ENCODE peak calls at places on chromosomes 5 and 9, in six cellular contexts. R, O, X, Y, N and T are unnamed samples. For H3K36me3, the result is how much of the 10 kb centered on the place peaks cover.

GRCh38 chr9:115002371-115003120 is 72.2 kb upstream of the TNFSF8 start:
- DNase-seq in R (no peak), O (no peak), X (no peak), Y (no peak), N (no peak), T (no peak)

GRCh38 chr5:138716456-138716924 is 36.7 kb upstream of the CTNNA1 start:
- DNase-seq in R (no peak), O (no peak), X (peak), Y (no peak), N (no peak), T (peak)

GRCh38 chr5:73777192-73777591 is 151.2 kb downstream of the ARHGEF28 start:
- DNase-seq in R (no peak), O (no peak), X (no peak), Y (no peak), N (no peak), T (no peak)

GRCh38 chr9:128892223-128892892 is 10.4 kb downstream of the LRRC8A start:
- DNase-seq in R (peak), O (no peak), X (peak), Y (peak), N (peak), T (peak)

GRCh38 chr9:133690111-133690561 is 48.0 kb downstream of the SARDH start:
- DNase-seq in R (peak), O (no peak), X (no peak), Y (no peak), N (no peak), T (no peak)

GRCh38 chr5:139402561-139403158 is 1.2 kb downstream of the SPATA24 start:
- DNase-seq in R (no peak), O (peak), X (no peak), Y (no peak), N (no peak), T (no peak)

GRCh38 chr9:2418619-2419018 is 203.0 kb upstream of the VLDLR start:
- DNase-seq in R (no peak), O (no peak), X (no peak), Y (no peak), N (no peak), T (no peak)

GRCh38 chr9:5326893-5327548 is 12.7 kb downstream of the RLN1 start:
- DNase-seq in R (peak), O (no peak), X (no peak), Y (peak), N (no peak), T (peak)

GRCh38 chr9:3517377-3518048 is 8.3 kb downstream of the RFX3 start:
- DNase-seq in R (no peak), O (no peak), X (no peak), Y (no peak), N (no peak), T (no peak)

GRCh38 chr9:37914701-37915358 is 10.9 kb upstream of the SLC25A51 start:
- DNase-seq in R (no peak), O (no peak), X (no peak), Y (no peak), N (peak), T (no peak)

GRCh38 chr9:124621371-124622328 is 114.5 kb upstream of the NR5A1 start:
- DNase-seq in R (no peak), O (no peak), X (no peak), Y (no peak), N (no peak), T (no peak)

GRCh38 chr9:83992407-83992806 is 11.8 kb downstream of the RMI1 start:
- DNase-seq in R (no peak), O (no peak), X (no peak), Y (no peak), N (no peak), T (peak)

GRCh38 chr5:133534566-133534965 is 77.8 kb downstream of the FSTL4 start:
- DNase-seq in R (no peak), O (no peak), X (no peak), Y (no peak), N (no peak), T (no peak)

GRCh38 chr5:168353216-168353957 is 61.9 kb downstream of the WWC1 start:
- DNase-seq in R (peak), O (no peak), X (no peak), Y (peak), N (no peak), T (peak)

GRCh38 chr9:74348777-74349176 is 148.4 kb upstream of the RORB start:
- DNase-seq in R (no peak), O (no peak), X (no peak), Y (no peak), N (no peak), T (no peak)

GRCh38 chr9:106479679-106480078 is 383.3 kb upstream of the ZNF462 start:
- DNase-seq in R (no peak), O (no peak), X (peak), Y (no peak), N (no peak), T (no peak)

GRCh38 chr5:125660231-125660895 is 762.8 kb upstream of the GRAMD2B start:
- DNase-seq in R (no peak), O (no peak), X (no peak), Y (no peak), N (no peak), T (no peak)

GRCh38 chr5:33091571-33092363 is 349.0 kb upstream of the TARS1 start:
- DNase-seq in R (no peak), O (no peak), X (no peak), Y (no peak), N (no peak), T (no peak)

GRCh38 chr9:38195737-38196161 is 126.7 kb upstream of the SHB start:
- DNase-seq in R (peak), O (no peak), X (no peak), Y (no peak), N (no peak), T (no peak)

GRCh38 chr9:128523199-128523925 is 18.8 kb downstream of the GLE1 start:
- DNase-seq in R (no peak), O (no peak), X (peak), Y (no peak), N (no peak), T (no peak)

GRCh38 chr5:115962565-115963402 is 509 bp downstream of the LVRN start:
- DNase-seq in R (no peak), O (no peak), X (no peak), Y (no peak), N (peak), T (peak)

GRCh38 chr9:136462664-136463063 is 20.2 kb downstream of the SEC16A start:
- DNase-seq in R (no peak), O (no peak), X (no peak), Y (no peak), N (no peak), T (no peak)
- H3K36me3 ChIP-seq in R (half or more), O (half or more), X (under half), Y (half or more), N (half or more), T (half or more)

GRCh38 chr9:137365552-137366444 is 57.2 kb downstream of the EXD3 start:
- DNase-seq in R (no peak), O (no peak), X (no peak), Y (no peak), N (no peak), T (no peak)
- TF ChIP-seq POLR2A in R (no peak), O (no peak), X (no peak), Y (no peak), N (no peak), T (no peak)

DNA sequence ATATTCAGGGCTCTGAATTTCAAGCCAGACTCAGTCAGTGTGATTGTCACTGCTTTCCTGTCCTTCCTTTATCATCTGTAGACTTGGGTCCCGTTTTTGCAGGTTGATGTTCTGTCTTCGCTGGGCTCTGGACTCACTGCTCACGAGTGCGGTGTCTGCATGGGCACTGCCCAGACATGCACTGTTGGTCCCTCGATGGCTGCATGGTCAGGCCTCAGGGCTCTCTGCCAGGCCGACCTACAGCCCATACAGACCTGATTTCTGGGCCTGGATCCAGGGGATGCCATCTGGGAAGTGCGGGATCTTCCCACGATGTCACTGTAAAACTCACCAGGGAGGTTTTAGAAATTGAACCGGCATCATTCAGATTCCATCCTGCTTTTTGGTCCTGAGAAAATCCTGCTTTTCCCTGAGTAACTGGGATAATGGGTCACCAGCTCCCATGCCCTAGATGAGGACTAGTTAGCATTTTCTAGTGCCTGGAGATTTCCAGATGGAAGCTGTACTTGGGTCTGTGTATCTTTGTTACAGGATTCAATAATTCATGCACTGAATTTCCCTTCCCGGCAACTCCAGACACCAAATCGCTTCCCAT is 9.1 kb downstream of the S1PR3 start:
- DNase-seq in R (no peak), O (no peak), X (no peak), Y (no peak), N (no peak), T (peak)
- H3K36me3 ChIP-seq in R (under half), O (under half), X (under half), Y (under half), N (under half), T (under half)

GRCh38 chr9:96655198-96655851 is at the start of gene PRXL2C:
- DNase-seq in R (peak), O (no peak), X (peak), Y (peak), N (peak), T (peak)

GRCh38 chr9:96649620-96650323 is 5.3 kb downstream of the PRXL2C start:
- DNase-seq in R (no peak), O (no peak), X (no peak), Y (no peak), N (no peak), T (no peak)

GRCh38 chr9:96651626-96652025 is 3.5 kb downstream of the PRXL2C start:
- DNase-seq in R (no peak), O (no peak), X (no peak), Y (no peak), N (no peak), T (no peak)

GRCh38 chr9:96654450-96655197 is 493 bp downstream of the PRXL2C start:
- DNase-seq in R (peak), O (peak), X (peak), Y (peak), N (peak), T (peak)
- TF ChIP-seq POLR2A in R (no peak), O (no peak), X (peak), Y (no peak), N (peak), T (peak)

GRCh38 chr5:50768650-50769049 is 102.2 kb downstream of the PARP8 start:
- DNase-seq in R (no peak), O (no peak), X (no peak), Y (no peak), N (no peak), T (no peak)
- H3K36me3 ChIP-seq in R (under half), O (under half), X (under half), Y (under half), N (under half), T (under half)

GRCh38 chr9:126914458-126915280 is at the start of gene RALGPS1:
- DNase-seq in R (peak), O (peak), X (peak), Y (peak), N (peak), T (peak)
- TF ChIP-seq POLR2A in R (no peak), O (no peak), X (no peak), Y (no peak), N (no peak), T (no peak)